ENCODE peak calls at places on chromosomes 7 and 10, in nine cellular contexts. One of them, this sample, is unnamed.

GRCh38 chr7:96121752-96122151 is 200.1 kb downstream of the SLC25A13 start:
- DNase-seq in right atrium auricular region: no peak
- DNase-seq in hepatocyte: no peak
- DNase-seq in heart left ventricle: no peak
- DNase-seq in fibroblast of lung: no peak
- DNase-seq in fibroblast of mammary gland: no peak
- DNase-seq in right lobe of liver: no peak
- DNase-seq in IMR-90: no peak
- DNase-seq in Calu3: no peak
- DNase-seq in this sample: no peak

GRCh38 chr10:13352519-13352918 is 4.4 kb upstream of the SEPHS1 start:
- DNase-seq in fibroblast of lung: no peak
- DNase-seq in hepatocyte: no peak
- DNase-seq in right atrium auricular region: no peak
- DNase-seq in Calu3: no peak
- DNase-seq in IMR-90: no peak
- DNase-seq in fibroblast of mammary gland: no peak
- DNase-seq in heart left ventricle: no peak
- DNase-seq in right lobe of liver: no peak
- DNase-seq in this sample: no peak

GRCh38 chr7:43650457-43651052 is 67.6 kb downstream of the STK17A start:
- DNase-seq in hepatocyte: no peak
- DNase-seq in fibroblast of lung: peak
- DNase-seq in fibroblast of mammary gland: peak
- DNase-seq in IMR-90: peak
- DNase-seq in right atrium auricular region: no peak
- DNase-seq in right lobe of liver: no peak
- DNase-seq in heart left ventricle: no peak
- DNase-seq in Calu3: no peak
- DNase-seq in this sample: no peak

GRCh38 chr10:127115086-127115485 is 81.3 kb downstream of the INSYN2A start:
- DNase-seq in fibroblast of lung: no peak
- DNase-seq in fibroblast of mammary gland: peak
- DNase-seq in Calu3: no peak
- DNase-seq in hepatocyte: no peak
- DNase-seq in right atrium auricular region: no peak
- DNase-seq in heart left ventricle: no peak
- DNase-seq in right lobe of liver: no peak
- DNase-seq in IMR-90: no peak
- DNase-seq in this sample: no peak

GRCh38 chr10:62399211-62399610 is 25.0 kb downstream of the ZNF365 start:
- DNase-seq in IMR-90: peak
- DNase-seq in hepatocyte: no peak
- DNase-seq in heart left ventricle: no peak
- DNase-seq in Calu3: no peak
- DNase-seq in right atrium auricular region: no peak
- DNase-seq in fibroblast of lung: peak
- DNase-seq in right lobe of liver: no peak
- DNase-seq in fibroblast of mammary gland: peak
- DNase-seq in this sample: no peak

GRCh38 chr7:3157541-3158287 is 114.0 kb upstream of the CARD11 start:
- DNase-seq in fibroblast of lung: peak
- DNase-seq in right atrium auricular region: no peak
- DNase-seq in right lobe of liver: no peak
- DNase-seq in hepatocyte: no peak
- DNase-seq in Calu3: peak
- DNase-seq in fibroblast of mammary gland: peak
- DNase-seq in IMR-90: peak
- DNase-seq in heart left ventricle: no peak
- DNase-seq in this sample: no peak

GRCh38 chr10:116026315-116026714 is 246.7 kb downstream of the GFRA1 start:
- DNase-seq in right atrium auricular region: no peak
- DNase-seq in fibroblast of lung: no peak
- DNase-seq in heart left ventricle: no peak
- DNase-seq in IMR-90: no peak
- DNase-seq in right lobe of liver: no peak
- DNase-seq in fibroblast of mammary gland: no peak
- DNase-seq in hepatocyte: no peak
- DNase-seq in Calu3: no peak
- DNase-seq in this sample: no peak

GRCh38 chr7:51732951-51733350 is 416.3 kb upstream of the COBL start:
- DNase-seq in heart left ventricle: no peak
- DNase-seq in right lobe of liver: no peak
- DNase-seq in right atrium auricular region: no peak
- DNase-seq in fibroblast of mammary gland: no peak
- DNase-seq in fibroblast of lung: no peak
- DNase-seq in hepatocyte: no peak
- DNase-seq in Calu3: no peak
- DNase-seq in IMR-90: no peak
- DNase-seq in this sample: no peak

GRCh38 chr10:571643-572042 is 117.8 kb downstream of the DIP2C start:
- DNase-seq in right atrium auricular region: no peak
- DNase-seq in fibroblast of mammary gland: peak
- DNase-seq in fibroblast of lung: no peak
- DNase-seq in heart left ventricle: no peak
- DNase-seq in hepatocyte: no peak
- DNase-seq in Calu3: no peak
- DNase-seq in IMR-90: peak
- DNase-seq in right lobe of liver: no peak
- DNase-seq in this sample: no peak

GRCh38 chr10:24417053-24417452 is 208.1 kb downstream of the KIAA1217 start:
- DNase-seq in right lobe of liver: no peak
- DNase-seq in fibroblast of mammary gland: peak
- DNase-seq in Calu3: no peak
- DNase-seq in hepatocyte: no peak
- DNase-seq in IMR-90: no peak
- DNase-seq in fibroblast of lung: no peak
- DNase-seq in heart left ventricle: no peak
- DNase-seq in right atrium auricular region: no peak
- DNase-seq in this sample: no peak

GRCh38 chr10:22615819-22616499 is 98.4 kb downstream of the PIP4K2A start:
- DNase-seq in heart left ventricle: no peak
- DNase-seq in right atrium auricular region: no peak
- DNase-seq in right lobe of liver: no peak
- DNase-seq in IMR-90: no peak
- DNase-seq in fibroblast of lung: peak
- DNase-seq in hepatocyte: peak
- DNase-seq in fibroblast of mammary gland: peak
- DNase-seq in Calu3: peak
- DNase-seq in this sample: no peak

GRCh38 chr7:104979167-104979841 is 34.7 kb upstream of the KMT2E start:
- DNase-seq in fibroblast of mammary gland: peak
- DNase-seq in heart left ventricle: no peak
- DNase-seq in right atrium auricular region: no peak
- DNase-seq in right lobe of liver: no peak
- DNase-seq in fibroblast of lung: peak
- DNase-seq in hepatocyte: peak
- DNase-seq in IMR-90: peak
- DNase-seq in Calu3: no peak
- DNase-seq in this sample: no peak

GRCh38 chr7:139936760-139937310 is 107.8 kb downstream of the TBXAS1 start:
- DNase-seq in heart left ventricle: no peak
- DNase-seq in IMR-90: peak
- DNase-seq in right lobe of liver: no peak
- DNase-seq in fibroblast of mammary gland: peak
- DNase-seq in right atrium auricular region: no peak
- DNase-seq in hepatocyte: peak
- DNase-seq in Calu3: no peak
- DNase-seq in fibroblast of lung: peak
- DNase-seq in this sample: no peak

GRCh38 chr7:26958834-26959233 is 94.4 kb upstream of the SKAP2 start:
- DNase-seq in fibroblast of mammary gland: peak
- DNase-seq in right lobe of liver: no peak
- DNase-seq in heart left ventricle: no peak
- DNase-seq in hepatocyte: no peak
- DNase-seq in fibroblast of lung: peak
- DNase-seq in Calu3: no peak
- DNase-seq in IMR-90: peak
- DNase-seq in right atrium auricular region: no peak
- DNase-seq in this sample: no peak

GRCh38 chr10:127577376-127577775 is 28.3 kb downstream of the NPS start:
- DNase-seq in heart left ventricle: no peak
- DNase-seq in fibroblast of lung: peak
- DNase-seq in hepatocyte: no peak
- DNase-seq in fibroblast of mammary gland: peak
- DNase-seq in right atrium auricular region: no peak
- DNase-seq in right lobe of liver: no peak
- DNase-seq in Calu3: no peak
- DNase-seq in IMR-90: peak
- DNase-seq in this sample: no peak

GRCh38 chr7:93011351-93012294 is 106.2 kb downstream of the SAMD9 start:
- DNase-seq in right atrium auricular region: no peak
- DNase-seq in hepatocyte: peak
- DNase-seq in IMR-90: peak
- DNase-seq in fibroblast of lung: peak
- DNase-seq in right lobe of liver: no peak
- DNase-seq in Calu3: no peak
- DNase-seq in heart left ventricle: no peak
- DNase-seq in fibroblast of mammary gland: peak
- DNase-seq in this sample: no peak

GRCh38 chr10:36048236-36048635 is 406.1 kb upstream of the FZD8 start:
- DNase-seq in right lobe of liver: no peak
- DNase-seq in IMR-90: peak
- DNase-seq in fibroblast of mammary gland: peak
- DNase-seq in Calu3: no peak
- DNase-seq in heart left ventricle: no peak
- DNase-seq in hepatocyte: no peak
- DNase-seq in right atrium auricular region: no peak
- DNase-seq in fibroblast of lung: peak
- DNase-seq in this sample: no peak

GRCh38 chr10:8588135-8588534 is 533.6 kb downstream of the GATA3 start:
- DNase-seq in right atrium auricular region: no peak
- DNase-seq in right lobe of liver: no peak
- DNase-seq in fibroblast of lung: no peak
- DNase-seq in hepatocyte: no peak
- DNase-seq in heart left ventricle: no peak
- DNase-seq in IMR-90: no peak
- DNase-seq in fibroblast of mammary gland: no peak
- DNase-seq in Calu3: no peak
- DNase-seq in this sample: no peak

GRCh38 chr7:148941598-148942280 is 57.6 kb upstream of the EZH2 start:
- DNase-seq in hepatocyte: peak
- DNase-seq in Calu3: peak
- DNase-seq in fibroblast of mammary gland: peak
- DNase-seq in right lobe of liver: peak
- DNase-seq in fibroblast of lung: peak
- DNase-seq in IMR-90: peak
- DNase-seq in right atrium auricular region: peak
- DNase-seq in heart left ventricle: peak
- DNase-seq in this sample: peak

GRCh38 chr10:86585726-86586048 is 64.1 kb upstream of the WAPL start:
- DNase-seq in Calu3: no peak
- DNase-seq in hepatocyte: no peak
- DNase-seq in right atrium auricular region: no peak
- DNase-seq in IMR-90: no peak
- DNase-seq in right lobe of liver: no peak
- DNase-seq in heart left ventricle: no peak
- DNase-seq in fibroblast of mammary gland: no peak
- DNase-seq in fibroblast of lung: no peak
- DNase-seq in this sample: no peak
- TF ChIP-seq CTCF in Calu3: peak
- TF ChIP-seq CTCF in hepatocyte: no peak
- TF ChIP-seq CTCF in right atrium auricular region: no peak
- TF ChIP-seq CTCF in IMR-90: no peak
- TF ChIP-seq CTCF in right lobe of liver: no peak
- TF ChIP-seq CTCF in heart left ventricle: no peak
- TF ChIP-seq CTCF in fibroblast of mammary gland: no peak
- TF ChIP-seq CTCF in fibroblast of lung: no peak
- TF ChIP-seq CTCF in this sample: peak

GRCh38 chr10:17432738-17433137 is 21.7 kb downstream of the ST8SIA6 start:
- DNase-seq in fibroblast of lung: peak
- DNase-seq in IMR-90: peak
- DNase-seq in fibroblast of mammary gland: peak
- DNase-seq in hepatocyte: no peak
- DNase-seq in right atrium auricular region: no peak
- DNase-seq in Calu3: no peak
- DNase-seq in heart left ventricle: no peak
- DNase-seq in right lobe of liver: no peak
- DNase-seq in this sample: no peak

GRCh38 chr10:17429490-17429889 is 24.9 kb downstream of the ST8SIA6 start:
- DNase-seq in hepatocyte: no peak
- DNase-seq in fibroblast of lung: no peak
- DNase-seq in heart left ventricle: no peak
- DNase-seq in IMR-90: no peak
- DNase-seq in Calu3: no peak
- DNase-seq in right lobe of liver: no peak
- DNase-seq in right atrium auricular region: no peak
- DNase-seq in fibroblast of mammary gland: no peak
- DNase-seq in this sample: no peak

GRCh38 chr10:17431871-17432311 is 22.5 kb downstream of the ST8SIA6 start:
- DNase-seq in fibroblast of lung: peak
- DNase-seq in Calu3: no peak
- DNase-seq in fibroblast of mammary gland: peak
- DNase-seq in hepatocyte: no peak
- DNase-seq in right lobe of liver: no peak
- DNase-seq in IMR-90: peak
- DNase-seq in right atrium auricular region: no peak
- DNase-seq in heart left ventricle: no peak
- DNase-seq in this sample: no peak

GRCh38 chr10:17428616-17429097 is 25.7 kb downstream of the ST8SIA6 start:
- DNase-seq in right lobe of liver: no peak
- DNase-seq in hepatocyte: no peak
- DNase-seq in fibroblast of mammary gland: no peak
- DNase-seq in right atrium auricular region: no peak
- DNase-seq in IMR-90: no peak
- DNase-seq in Calu3: no peak
- DNase-seq in fibroblast of lung: no peak
- DNase-seq in heart left ventricle: no peak
- DNase-seq in this sample: no peak

GRCh38 chr10:17430647-17431355 is 23.6 kb downstream of the ST8SIA6 start:
- DNase-seq in IMR-90: peak
- DNase-seq in right lobe of liver: peak
- DNase-seq in heart left ventricle: peak
- DNase-seq in fibroblast of mammary gland: peak
- DNase-seq in fibroblast of lung: peak
- DNase-seq in hepatocyte: peak
- DNase-seq in Calu3: peak
- DNase-seq in right atrium auricular region: peak
- DNase-seq in this sample: peak
- TF ChIP-seq CTCF in IMR-90: peak
- TF ChIP-seq CTCF in right lobe of liver: peak
- TF ChIP-seq CTCF in heart left ventricle: peak
- TF ChIP-seq CTCF in fibroblast of mammary gland: peak
- TF ChIP-seq CTCF in fibroblast of lung: peak
- TF ChIP-seq CTCF in hepatocyte: peak
- TF ChIP-seq CTCF in Calu3: peak
- TF ChIP-seq CTCF in right atrium auricular region: peak
- TF ChIP-seq CTCF in this sample: peak

GRCh38 chr10:80148166-80148805 is 15.8 kb downstream of the PLAC9 start:
- DNase-seq in Calu3: no peak
- DNase-seq in right atrium auricular region: no peak
- DNase-seq in heart left ventricle: no peak
- DNase-seq in right lobe of liver: no peak
- DNase-seq in IMR-90: no peak
- DNase-seq in fibroblast of lung: no peak
- DNase-seq in hepatocyte: no peak
- DNase-seq in fibroblast of mammary gland: no peak
- DNase-seq in this sample: no peak
- TF ChIP-seq CTCF in Calu3: no peak
- TF ChIP-seq CTCF in right atrium auricular region: no peak
- TF ChIP-seq CTCF in heart left ventricle: no peak
- TF ChIP-seq CTCF in right lobe of liver: no peak
- TF ChIP-seq CTCF in IMR-90: no peak
- TF ChIP-seq CTCF in fibroblast of lung: no peak
- TF ChIP-seq CTCF in hepatocyte: no peak
- TF ChIP-seq CTCF in fibroblast of mammary gland: no peak
- TF ChIP-seq CTCF in this sample: no peak

GRCh38 chr7:79308176-79308575 is 145.3 kb downstream of the MAGI2 start:
- DNase-seq in hepatocyte: peak
- DNase-seq in Calu3: no peak
- DNase-seq in fibroblast of mammary gland: peak
- DNase-seq in right atrium auricular region: no peak
- DNase-seq in fibroblast of lung: no peak
- DNase-seq in IMR-90: no peak
- DNase-seq in right lobe of liver: peak
- DNase-seq in heart left ventricle: no peak
- DNase-seq in this sample: no peak
- TF ChIP-seq CTCF in hepatocyte: no peak
- TF ChIP-seq CTCF in Calu3: no peak
- TF ChIP-seq CTCF in fibroblast of mammary gland: peak
- TF ChIP-seq CTCF in right atrium auricular region: no peak
- TF ChIP-seq CTCF in fibroblast of lung: peak
- TF ChIP-seq CTCF in IMR-90: no peak
- TF ChIP-seq CTCF in right lobe of liver: peak
- TF ChIP-seq CTCF in heart left ventricle: no peak
- TF ChIP-seq CTCF in this sample: no peak

This sample was measured in osteocyte.